ENCODE peak calls at places on chromosomes 6 and 20, in seven cellular contexts. One of them, this sample, is unnamed.

GRCh38 chr20:19764207-19764606 is 6.1 kb downstream of the RIN2 start:
- DNase-seq in heart right ventricle: no peak
- DNase-seq in CD4-positive, alpha-beta T cell: no peak
- DNase-seq in CD8-positive, alpha-beta T cell: no peak
- DNase-seq in lung: no peak
- DNase-seq in SK-N-SH: no peak
- DNase-seq in transverse colon: no peak
- DNase-seq in this sample: no peak

GRCh38 chr20:25046181-25046641 is 11.7 kb downstream of the ACSS1 start:
- DNase-seq in transverse colon: peak
- DNase-seq in SK-N-SH: no peak
- DNase-seq in lung: no peak
- DNase-seq in CD4-positive, alpha-beta T cell: no peak
- DNase-seq in heart right ventricle: peak
- DNase-seq in CD8-positive, alpha-beta T cell: no peak
- DNase-seq in this sample: no peak

GRCh38 chr20:63230800-63231268 is 4.9 kb upstream of the BIRC7 start:
- DNase-seq in SK-N-SH: peak
- DNase-seq in lung: no peak
- DNase-seq in heart right ventricle: peak
- DNase-seq in transverse colon: peak
- DNase-seq in CD8-positive, alpha-beta T cell: no peak
- DNase-seq in CD4-positive, alpha-beta T cell: no peak
- DNase-seq in this sample: peak

GRCh38 chr20:1943267-1944002 is 48.2 kb downstream of the SIRPA start:
- DNase-seq in lung: no peak
- DNase-seq in CD4-positive, alpha-beta T cell: no peak
- DNase-seq in CD8-positive, alpha-beta T cell: no peak
- DNase-seq in SK-N-SH: no peak
- DNase-seq in transverse colon: peak
- DNase-seq in heart right ventricle: no peak
- DNase-seq in this sample: no peak

GRCh38 chr6:113699239-113699638 is 157.9 kb upstream of the MARCKS start:
- DNase-seq in CD4-positive, alpha-beta T cell: no peak
- DNase-seq in lung: no peak
- DNase-seq in CD8-positive, alpha-beta T cell: no peak
- DNase-seq in heart right ventricle: no peak
- DNase-seq in transverse colon: no peak
- DNase-seq in SK-N-SH: no peak
- DNase-seq in this sample: no peak

GRCh38 chr6:51915098-51915497 is 172.3 kb downstream of the PKHD1 start:
- DNase-seq in heart right ventricle: no peak
- DNase-seq in CD8-positive, alpha-beta T cell: no peak
- DNase-seq in SK-N-SH: no peak
- DNase-seq in lung: no peak
- DNase-seq in CD4-positive, alpha-beta T cell: no peak
- DNase-seq in transverse colon: no peak
- DNase-seq in this sample: no peak

GRCh38 chr20:48384147-48384818 is 443.5 kb downstream of the PREX1 start:
- DNase-seq in lung: no peak
- DNase-seq in CD4-positive, alpha-beta T cell: no peak
- DNase-seq in SK-N-SH: peak
- DNase-seq in CD8-positive, alpha-beta T cell: no peak
- DNase-seq in transverse colon: no peak
- DNase-seq in heart right ventricle: no peak
- DNase-seq in this sample: no peak

GRCh38 chr6:897561-898207 is 204.7 kb upstream of the EXOC2 start:
- DNase-seq in CD8-positive, alpha-beta T cell: no peak
- DNase-seq in transverse colon: no peak
- DNase-seq in CD4-positive, alpha-beta T cell: no peak
- DNase-seq in SK-N-SH: no peak
- DNase-seq in lung: no peak
- DNase-seq in heart right ventricle: no peak
- DNase-seq in this sample: no peak

GRCh38 chr6:1689141-1689540 is 79.4 kb downstream of the FOXC1 start:
- DNase-seq in SK-N-SH: no peak
- DNase-seq in CD8-positive, alpha-beta T cell: no peak
- DNase-seq in lung: no peak
- DNase-seq in CD4-positive, alpha-beta T cell: no peak
- DNase-seq in transverse colon: no peak
- DNase-seq in heart right ventricle: no peak
- DNase-seq in this sample: no peak

GRCh38 chr6:27924179-27924578 is 12.0 kb upstream of the OR2B2 start:
- DNase-seq in transverse colon: no peak
- DNase-seq in CD8-positive, alpha-beta T cell: no peak
- DNase-seq in CD4-positive, alpha-beta T cell: no peak
- DNase-seq in heart right ventricle: no peak
- DNase-seq in SK-N-SH: no peak
- DNase-seq in lung: no peak
- DNase-seq in this sample: no peak

GRCh38 chr6:77106992-77107391 is 356.3 kb downstream of the HTR1B start:
- DNase-seq in transverse colon: no peak
- DNase-seq in heart right ventricle: no peak
- DNase-seq in SK-N-SH: no peak
- DNase-seq in CD8-positive, alpha-beta T cell: no peak
- DNase-seq in lung: no peak
- DNase-seq in CD4-positive, alpha-beta T cell: no peak
- DNase-seq in this sample: no peak

GRCh38 chr6:110352603-110353303 is 5.4 kb downstream of the METTL24 start:
- DNase-seq in SK-N-SH: no peak
- DNase-seq in transverse colon: no peak
- DNase-seq in CD4-positive, alpha-beta T cell: no peak
- DNase-seq in CD8-positive, alpha-beta T cell: no peak
- DNase-seq in lung: no peak
- DNase-seq in heart right ventricle: no peak
- DNase-seq in this sample: no peak

GRCh38 chr6:110345025-110345424 is 13.1 kb downstream of the METTL24 start:
- DNase-seq in heart right ventricle: no peak
- DNase-seq in CD4-positive, alpha-beta T cell: no peak
- DNase-seq in transverse colon: no peak
- DNase-seq in CD8-positive, alpha-beta T cell: no peak
- DNase-seq in lung: no peak
- DNase-seq in SK-N-SH: no peak
- DNase-seq in this sample: no peak

GRCh38 chr6:110351546-110351945 is 6.6 kb downstream of the METTL24 start:
- DNase-seq in SK-N-SH: no peak
- DNase-seq in CD8-positive, alpha-beta T cell: no peak
- DNase-seq in lung: no peak
- DNase-seq in transverse colon: no peak
- DNase-seq in heart right ventricle: no peak
- DNase-seq in CD4-positive, alpha-beta T cell: no peak
- DNase-seq in this sample: no peak

GRCh38 chr6:110353420-110353819 is 4.7 kb downstream of the METTL24 start:
- DNase-seq in CD8-positive, alpha-beta T cell: no peak
- DNase-seq in heart right ventricle: no peak
- DNase-seq in lung: no peak
- DNase-seq in transverse colon: no peak
- DNase-seq in SK-N-SH: no peak
- DNase-seq in CD4-positive, alpha-beta T cell: no peak
- DNase-seq in this sample: no peak

GRCh38 chr6:110348956-110349565 is 9.1 kb downstream of the METTL24 start:
- DNase-seq in heart right ventricle: no peak
- DNase-seq in CD4-positive, alpha-beta T cell: no peak
- DNase-seq in lung: no peak
- DNase-seq in SK-N-SH: peak
- DNase-seq in transverse colon: no peak
- DNase-seq in CD8-positive, alpha-beta T cell: no peak
- DNase-seq in this sample: no peak
- H3K27ac ChIP-seq in heart right ventricle: no peak
- H3K27ac ChIP-seq in CD4-positive, alpha-beta T cell: no peak
- H3K27ac ChIP-seq in lung: no peak
- H3K27ac ChIP-seq in SK-N-SH: no peak
- H3K27ac ChIP-seq in transverse colon: peak
- H3K27ac ChIP-seq in CD8-positive, alpha-beta T cell: no peak
- H3K27ac ChIP-seq in this sample: no peak

GRCh38 chr20:60102665-60103210 is 144.5 kb downstream of the CDH26 start:
- DNase-seq in transverse colon: no peak
- DNase-seq in heart right ventricle: no peak
- DNase-seq in lung: no peak
- DNase-seq in CD8-positive, alpha-beta T cell: no peak
- DNase-seq in SK-N-SH: no peak
- DNase-seq in CD4-positive, alpha-beta T cell: no peak
- DNase-seq in this sample: no peak
- H3K27ac ChIP-seq in transverse colon: no peak
- H3K27ac ChIP-seq in heart right ventricle: no peak
- H3K27ac ChIP-seq in lung: no peak
- H3K27ac ChIP-seq in CD8-positive, alpha-beta T cell: no peak
- H3K27ac ChIP-seq in SK-N-SH: no peak
- H3K27ac ChIP-seq in CD4-positive, alpha-beta T cell: no peak
- H3K27ac ChIP-seq in this sample: no peak

GRCh38 chr6:16139541-16139940 is 10.7 kb downstream of the MYLIP start:
- DNase-seq in SK-N-SH: no peak
- DNase-seq in CD4-positive, alpha-beta T cell: no peak
- DNase-seq in heart right ventricle: no peak
- DNase-seq in CD8-positive, alpha-beta T cell: no peak
- DNase-seq in lung: no peak
- DNase-seq in transverse colon: no peak
- DNase-seq in this sample: no peak
- H3K27ac ChIP-seq in SK-N-SH: no peak
- H3K27ac ChIP-seq in CD4-positive, alpha-beta T cell: no peak
- H3K27ac ChIP-seq in heart right ventricle: no peak
- H3K27ac ChIP-seq in CD8-positive, alpha-beta T cell: no peak
- H3K27ac ChIP-seq in lung: no peak
- H3K27ac ChIP-seq in transverse colon: no peak
- H3K27ac ChIP-seq in this sample: no peak

GRCh38 chr6:14861491-14861943 is 384.4 kb upstream of the JARID2 start:
- DNase-seq in CD4-positive, alpha-beta T cell: no peak
- DNase-seq in CD8-positive, alpha-beta T cell: no peak
- DNase-seq in heart right ventricle: no peak
- DNase-seq in SK-N-SH: no peak
- DNase-seq in transverse colon: no peak
- DNase-seq in lung: no peak
- DNase-seq in this sample: no peak
- H3K27ac ChIP-seq in CD4-positive, alpha-beta T cell: no peak
- H3K27ac ChIP-seq in CD8-positive, alpha-beta T cell: no peak
- H3K27ac ChIP-seq in heart right ventricle: no peak
- H3K27ac ChIP-seq in SK-N-SH: no peak
- H3K27ac ChIP-seq in transverse colon: no peak
- H3K27ac ChIP-seq in lung: no peak
- H3K27ac ChIP-seq in this sample: no peak

GRCh38 chr6:169864148-169865030 is 113.0 kb downstream of the ERMARD start:
- DNase-seq in CD8-positive, alpha-beta T cell: no peak
- DNase-seq in transverse colon: peak
- DNase-seq in lung: no peak
- DNase-seq in CD4-positive, alpha-beta T cell: no peak
- DNase-seq in SK-N-SH: no peak
- DNase-seq in heart right ventricle: no peak
- DNase-seq in this sample: no peak

GRCh38 chr6:169863710-169864109 is 112.3 kb downstream of the ERMARD start:
- DNase-seq in CD4-positive, alpha-beta T cell: no peak
- DNase-seq in lung: no peak
- DNase-seq in transverse colon: no peak
- DNase-seq in SK-N-SH: no peak
- DNase-seq in heart right ventricle: no peak
- DNase-seq in CD8-positive, alpha-beta T cell: no peak
- DNase-seq in this sample: no peak

GRCh38 chr6:169866140-169866534 is 114.7 kb downstream of the ERMARD start:
- DNase-seq in CD4-positive, alpha-beta T cell: no peak
- DNase-seq in transverse colon: no peak
- DNase-seq in lung: no peak
- DNase-seq in CD8-positive, alpha-beta T cell: no peak
- DNase-seq in heart right ventricle: no peak
- DNase-seq in SK-N-SH: no peak
- DNase-seq in this sample: no peak

GRCh38 chr6:169866668-169867521 is 115.5 kb downstream of the ERMARD start:
- DNase-seq in CD4-positive, alpha-beta T cell: no peak
- DNase-seq in transverse colon: no peak
- DNase-seq in SK-N-SH: no peak
- DNase-seq in lung: no peak
- DNase-seq in heart right ventricle: no peak
- DNase-seq in CD8-positive, alpha-beta T cell: no peak
- DNase-seq in this sample: no peak

DNA sequence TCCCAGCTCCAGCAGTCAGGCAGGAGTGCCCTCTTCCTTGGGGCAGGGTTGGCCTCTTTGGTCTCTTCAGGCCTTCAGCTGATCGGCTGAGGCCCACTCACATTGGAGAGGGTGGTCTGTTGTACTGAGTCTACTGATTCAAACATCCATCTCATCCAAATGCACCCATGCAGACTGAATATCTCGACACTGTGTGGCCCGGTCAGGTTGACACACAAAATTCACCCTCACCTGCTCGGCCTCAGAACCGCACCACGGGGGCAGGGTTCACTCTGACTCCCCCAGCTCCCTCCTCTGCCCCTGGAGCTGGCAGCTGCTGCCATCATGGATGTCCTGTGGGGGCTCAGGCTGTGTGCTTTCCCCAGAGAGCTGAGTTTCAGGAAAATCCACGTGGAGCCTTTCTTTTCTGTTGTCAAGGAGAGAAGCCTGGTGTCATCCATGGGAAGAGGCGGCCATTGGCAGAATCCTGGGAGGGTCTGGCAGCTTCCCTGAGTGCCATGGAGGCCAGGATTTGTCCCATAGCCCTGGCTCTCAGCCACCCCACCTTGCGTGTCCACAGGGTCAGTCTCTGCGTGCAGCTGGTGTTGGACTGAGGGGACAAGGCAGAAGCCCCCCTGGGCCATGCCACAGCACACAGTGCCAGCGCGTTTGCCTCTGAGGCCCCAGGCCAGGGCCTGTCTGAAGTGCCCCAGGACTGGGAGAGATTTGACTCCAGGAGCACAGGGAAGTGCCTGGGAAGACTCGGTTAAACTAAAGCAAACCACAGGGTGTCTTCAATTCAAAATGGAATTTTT is 114.1 kb downstream of the ERMARD start:
- DNase-seq in transverse colon: no peak
- DNase-seq in lung: no peak
- DNase-seq in CD4-positive, alpha-beta T cell: no peak
- DNase-seq in SK-N-SH: no peak
- DNase-seq in CD8-positive, alpha-beta T cell: no peak
- DNase-seq in heart right ventricle: no peak
- DNase-seq in this sample: no peak
- H3K27ac ChIP-seq in transverse colon: no peak
- H3K27ac ChIP-seq in lung: no peak
- H3K27ac ChIP-seq in CD4-positive, alpha-beta T cell: no peak
- H3K27ac ChIP-seq in SK-N-SH: no peak
- H3K27ac ChIP-seq in CD8-positive, alpha-beta T cell: no peak
- H3K27ac ChIP-seq in heart right ventricle: no peak
- H3K27ac ChIP-seq in this sample: no peak

GRCh38 chr6:23176883-23177282 is 607.5 kb downstream of the HDGFL1 start:
- DNase-seq in heart right ventricle: peak
- DNase-seq in transverse colon: no peak
- DNase-seq in lung: no peak
- DNase-seq in CD8-positive, alpha-beta T cell: no peak
- DNase-seq in SK-N-SH: no peak
- DNase-seq in CD4-positive, alpha-beta T cell: no peak
- DNase-seq in this sample: no peak

GRCh38 chr6:23174781-23175361 is 605.5 kb downstream of the HDGFL1 start:
- DNase-seq in lung: no peak
- DNase-seq in SK-N-SH: no peak
- DNase-seq in CD4-positive, alpha-beta T cell: no peak
- DNase-seq in heart right ventricle: no peak
- DNase-seq in transverse colon: no peak
- DNase-seq in CD8-positive, alpha-beta T cell: no peak
- DNase-seq in this sample: no peak

GRCh38 chr6:23173231-23173630 is 603.9 kb downstream of the HDGFL1 start:
- DNase-seq in CD8-positive, alpha-beta T cell: no peak
- DNase-seq in transverse colon: no peak
- DNase-seq in SK-N-SH: no peak
- DNase-seq in lung: no peak
- DNase-seq in heart right ventricle: no peak
- DNase-seq in CD4-positive, alpha-beta T cell: no peak
- DNase-seq in this sample: no peak

GRCh38 chr6:23176471-23176870 is 607.1 kb downstream of the HDGFL1 start:
- DNase-seq in transverse colon: no peak
- DNase-seq in CD4-positive, alpha-beta T cell: no peak
- DNase-seq in CD8-positive, alpha-beta T cell: no peak
- DNase-seq in SK-N-SH: no peak
- DNase-seq in lung: no peak
- DNase-seq in heart right ventricle: no peak
- DNase-seq in this sample: no peak

GRCh38 chr6:23175391-23175790 is 606.0 kb downstream of the HDGFL1 start:
- DNase-seq in transverse colon: no peak
- DNase-seq in CD8-positive, alpha-beta T cell: no peak
- DNase-seq in heart right ventricle: no peak
- DNase-seq in lung: no peak
- DNase-seq in CD4-positive, alpha-beta T cell: no peak
- DNase-seq in SK-N-SH: no peak
- DNase-seq in this sample: no peak
- H3K27ac ChIP-seq in transverse colon: no peak
- H3K27ac ChIP-seq in CD8-positive, alpha-beta T cell: no peak
- H3K27ac ChIP-seq in heart right ventricle: no peak
- H3K27ac ChIP-seq in lung: no peak
- H3K27ac ChIP-seq in CD4-positive, alpha-beta T cell: no peak
- H3K27ac ChIP-seq in SK-N-SH: peak
- H3K27ac ChIP-seq in this sample: no peak